ENCODE peak calls at places on chromosomes 7 and 10, in five cellular contexts. One of them, this sample, is unnamed. For H3K4me1, the result is how much of the 10 kb centered on the place peaks cover.

GRCh38 chr10:14571866-14572507 is 202.7 kb downstream of the FAM107B start:
- DNase-seq in Caco-2: no peak
- DNase-seq in ovary: no peak
- DNase-seq in thoracic aorta: peak
- DNase-seq in H1: no peak
- DNase-seq in this sample: no peak

GRCh38 chr7:13920053-13920697 is 69.3 kb downstream of the ETV1 start:
- DNase-seq in Caco-2: peak
- DNase-seq in ovary: no peak
- DNase-seq in thoracic aorta: no peak
- DNase-seq in H1: no peak
- DNase-seq in this sample: peak

GRCh38 chr7:12805957-12806356 is 118.5 kb downstream of the ARL4A start:
- DNase-seq in Caco-2: no peak
- DNase-seq in ovary: no peak
- DNase-seq in thoracic aorta: no peak
- DNase-seq in H1: no peak
- DNase-seq in this sample: no peak

GRCh38 chr7:55550010-55550409 is 22.3 kb downstream of the VOPP1 start:
- DNase-seq in Caco-2: no peak
- DNase-seq in ovary: no peak
- DNase-seq in thoracic aorta: no peak
- DNase-seq in H1: no peak
- DNase-seq in this sample: no peak

GRCh38 chr10:58898854-58899573 is 277.4 kb upstream of the PHYHIPL start:
- DNase-seq in Caco-2: no peak
- DNase-seq in ovary: no peak
- DNase-seq in thoracic aorta: no peak
- DNase-seq in H1: no peak
- DNase-seq in this sample: peak

GRCh38 chr7:48154792-48155413 is 16.4 kb upstream of the ABCA13 start:
- DNase-seq in Caco-2: peak
- DNase-seq in ovary: no peak
- DNase-seq in thoracic aorta: no peak
- DNase-seq in H1: no peak
- DNase-seq in this sample: no peak

GRCh38 chr7:101990811-101991418 is 173.5 kb downstream of the CUX1 start:
- DNase-seq in Caco-2: no peak
- DNase-seq in ovary: no peak
- DNase-seq in thoracic aorta: no peak
- DNase-seq in H1: no peak
- DNase-seq in this sample: no peak

GRCh38 chr10:116880716-116881440 is 31.6 kb downstream of the ENO4 start:
- DNase-seq in Caco-2: no peak
- DNase-seq in ovary: no peak
- DNase-seq in thoracic aorta: no peak
- DNase-seq in H1: no peak
- DNase-seq in this sample: no peak

GRCh38 chr7:19619122-19619521 is 89.7 kb downstream of the POLR1F start:
- DNase-seq in Caco-2: no peak
- DNase-seq in ovary: no peak
- DNase-seq in thoracic aorta: no peak
- DNase-seq in H1: no peak
- DNase-seq in this sample: no peak

GRCh38 chr10:88154596-88155250 is 291.3 kb downstream of the PTEN start:
- DNase-seq in Caco-2: no peak
- DNase-seq in ovary: no peak
- DNase-seq in thoracic aorta: no peak
- DNase-seq in H1: no peak
- DNase-seq in this sample: no peak

GRCh38 chr10:57657164-57657765 is 610.4 kb downstream of the IPMK start:
- DNase-seq in Caco-2: peak
- DNase-seq in ovary: no peak
- DNase-seq in thoracic aorta: no peak
- DNase-seq in H1: peak
- DNase-seq in this sample: no peak

GRCh38 chr7:15707570-15707969 is 21.1 kb upstream of the MEOX2 start:
- DNase-seq in Caco-2: no peak
- DNase-seq in ovary: no peak
- DNase-seq in thoracic aorta: no peak
- DNase-seq in H1: no peak
- DNase-seq in this sample: no peak

GRCh38 chr10:86368987-86369386 is 2.4 kb upstream of the GRID1 start:
- DNase-seq in Caco-2: peak
- DNase-seq in ovary: no peak
- DNase-seq in thoracic aorta: no peak
- DNase-seq in H1: no peak
- DNase-seq in this sample: no peak

GRCh38 chr10:72186633-72187330 is 29.0 kb upstream of the ANAPC16 start:
- DNase-seq in Caco-2: no peak
- DNase-seq in ovary: no peak
- DNase-seq in thoracic aorta: no peak
- DNase-seq in H1: no peak
- DNase-seq in this sample: no peak

GRCh38 chr10:94197241-94197640 is 165.5 kb downstream of the NOC3L start:
- DNase-seq in Caco-2: no peak
- DNase-seq in ovary: no peak
- DNase-seq in thoracic aorta: no peak
- DNase-seq in H1: no peak
- DNase-seq in this sample: no peak

GRCh38 chr7:76225951-76226350 is 24.3 kb downstream of the SRRM3 start:
- DNase-seq in Caco-2: no peak
- DNase-seq in ovary: no peak
- DNase-seq in thoracic aorta: no peak
- DNase-seq in H1: no peak
- DNase-seq in this sample: no peak

GRCh38 chr10:126749030-126749655 is 78.7 kb upstream of the C10orf90 start:
- DNase-seq in Caco-2: peak
- DNase-seq in ovary: peak
- DNase-seq in thoracic aorta: no peak
- DNase-seq in H1: peak
- DNase-seq in this sample: peak

GRCh38 chr10:314871-315270 is 179.6 kb downstream of the ZMYND11 start:
- DNase-seq in Caco-2: no peak
- DNase-seq in ovary: no peak
- DNase-seq in thoracic aorta: no peak
- DNase-seq in H1: no peak
- DNase-seq in this sample: no peak

GRCh38 chr7:36967387-36967786 is 243.1 kb upstream of the AOAH start:
- DNase-seq in Caco-2: peak
- DNase-seq in ovary: peak
- DNase-seq in thoracic aorta: no peak
- DNase-seq in H1: no peak
- DNase-seq in this sample: no peak

GRCh38 chr7:5396999-5397656 is 26.5 kb downstream of the TNRC18 start:
- DNase-seq in Caco-2: no peak
- DNase-seq in ovary: peak
- DNase-seq in thoracic aorta: no peak
- DNase-seq in H1: no peak
- DNase-seq in this sample: peak

GRCh38 chr10:73781879-73782748 is at the start of gene CHCHD1:
- DNase-seq in Caco-2: peak
- DNase-seq in ovary: peak
- DNase-seq in thoracic aorta: peak
- DNase-seq in H1: peak
- DNase-seq in this sample: peak

GRCh38 chr10:88819290-88819689 is 16.8 kb downstream of the LIPM start:
- DNase-seq in Caco-2: no peak
- DNase-seq in ovary: no peak
- DNase-seq in thoracic aorta: no peak
- DNase-seq in H1: no peak
- DNase-seq in this sample: no peak

GRCh38 chr10:88033793-88034192 is 170.4 kb downstream of the PTEN start:
- DNase-seq in Caco-2: no peak
- DNase-seq in ovary: no peak
- DNase-seq in thoracic aorta: no peak
- DNase-seq in H1: peak
- DNase-seq in this sample: no peak

GRCh38 chr10:43781480-43782361 is 133.0 kb upstream of the ZNF32 start:
- DNase-seq in Caco-2: no peak
- DNase-seq in ovary: no peak
- DNase-seq in thoracic aorta: no peak
- DNase-seq in H1: no peak
- DNase-seq in this sample: no peak

GRCh38 chr7:136528329-136528728 is 340.1 kb upstream of the CHRM2 start:
- DNase-seq in Caco-2: no peak
- DNase-seq in ovary: no peak
- DNase-seq in thoracic aorta: no peak
- DNase-seq in H1: no peak
- DNase-seq in this sample: peak

GRCh38 chr7:130844811-130845580 is 111.0 kb upstream of the KLF14 start:
- DNase-seq in Caco-2: no peak
- DNase-seq in ovary: no peak
- DNase-seq in thoracic aorta: no peak
- DNase-seq in H1: no peak
- DNase-seq in this sample: peak

GRCh38 chr7:920351-921070 is 34.0 kb downstream of the ADAP1 start:
- DNase-seq in Caco-2: peak
- DNase-seq in ovary: peak
- DNase-seq in thoracic aorta: no peak
- DNase-seq in H1: peak
- DNase-seq in this sample: no peak

GRCh38 chr7:81604075-81604807 is 165.6 kb downstream of the HGF start:
- DNase-seq in Caco-2: no peak
- DNase-seq in ovary: no peak
- DNase-seq in thoracic aorta: no peak
- DNase-seq in H1: no peak
- DNase-seq in this sample: no peak

GRCh38 chr7:41287559-41288335 is 415.1 kb downstream of the INHBA start:
- DNase-seq in Caco-2: no peak
- DNase-seq in ovary: no peak
- DNase-seq in thoracic aorta: no peak
- DNase-seq in H1: no peak
- DNase-seq in this sample: no peak

GRCh38 chr7:106329971-106330733 is 45.4 kb upstream of the NAMPT start:
- DNase-seq in Caco-2: no peak
- DNase-seq in ovary: no peak
- DNase-seq in thoracic aorta: no peak
- DNase-seq in H1: no peak
- DNase-seq in this sample: no peak

GRCh38 chr10:7482992-7483391 is 72.2 kb upstream of the SFMBT2 start:
- DNase-seq in Caco-2: no peak
- DNase-seq in ovary: no peak
- DNase-seq in thoracic aorta: no peak
- DNase-seq in H1: no peak
- DNase-seq in this sample: no peak
- H3K4me1 ChIP-seq in Caco-2: under half
- H3K4me1 ChIP-seq in ovary: under half
- H3K4me1 ChIP-seq in thoracic aorta: under half
- H3K4me1 ChIP-seq in H1: under half
- H3K4me1 ChIP-seq in this sample: under half

DNA sequence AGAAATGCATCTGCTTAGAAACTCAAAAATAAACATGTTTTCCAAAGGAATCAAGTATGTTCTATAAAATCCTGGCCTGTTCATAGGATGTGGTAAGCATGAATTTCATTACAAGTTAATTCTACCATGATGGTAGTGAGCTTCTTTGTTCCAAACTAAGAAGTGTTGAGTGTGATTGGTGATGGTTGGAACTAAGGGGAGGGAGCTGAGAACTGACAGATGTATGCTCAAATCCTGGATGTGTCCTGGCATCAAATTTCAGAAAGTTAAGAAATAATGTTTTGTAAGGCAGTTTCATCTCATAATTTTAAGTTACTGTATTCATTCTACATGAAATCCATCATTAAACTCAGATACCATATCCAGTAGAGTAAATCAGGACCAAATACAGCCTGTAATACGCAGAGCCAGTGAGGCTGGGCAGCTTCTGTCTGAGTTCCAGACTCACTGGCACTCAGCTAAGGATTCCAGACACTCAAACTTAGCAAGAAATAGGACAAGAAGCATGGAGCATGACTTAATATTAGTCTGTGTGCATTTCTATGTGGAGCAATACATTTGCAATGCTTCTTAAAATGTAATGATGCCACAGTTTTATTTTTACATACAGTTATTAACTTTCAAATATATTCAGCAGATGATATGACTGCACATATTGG is 119.6 kb downstream of the TES start:
- DNase-seq in Caco-2: no peak
- DNase-seq in ovary: no peak
- DNase-seq in thoracic aorta: no peak
- DNase-seq in H1: no peak
- DNase-seq in this sample: no peak
- H3K4me1 ChIP-seq in Caco-2: under half
- H3K4me1 ChIP-seq in ovary: under half
- H3K4me1 ChIP-seq in thoracic aorta: under half
- H3K4me1 ChIP-seq in H1: under half
- H3K4me1 ChIP-seq in this sample: under half

GRCh38 chr7:95611224-95611623 is 14.9 kb upstream of the PDK4 start:
- DNase-seq in Caco-2: no peak
- DNase-seq in ovary: no peak
- DNase-seq in thoracic aorta: no peak
- DNase-seq in H1: no peak
- DNase-seq in this sample: no peak
- H3K4me1 ChIP-seq in Caco-2: under half
- H3K4me1 ChIP-seq in ovary: under half
- H3K4me1 ChIP-seq in thoracic aorta: under half
- H3K4me1 ChIP-seq in H1: under half
- H3K4me1 ChIP-seq in this sample: under half

GRCh38 chr10:49520122-49520775 is 18.7 kb downstream of the ERCC6 start:
- DNase-seq in Caco-2: no peak
- DNase-seq in ovary: no peak
- DNase-seq in thoracic aorta: no peak
- DNase-seq in H1: no peak
- DNase-seq in this sample: no peak

GRCh38 chr10:49521062-49521461 is 17.9 kb downstream of the ERCC6 start:
- DNase-seq in Caco-2: no peak
- DNase-seq in ovary: no peak
- DNase-seq in thoracic aorta: no peak
- DNase-seq in H1: no peak
- DNase-seq in this sample: no peak

GRCh38 chr10:49526624-49527023 is 12.3 kb downstream of the ERCC6 start:
- DNase-seq in Caco-2: no peak
- DNase-seq in ovary: no peak
- DNase-seq in thoracic aorta: no peak
- DNase-seq in H1: no peak
- DNase-seq in this sample: no peak

GRCh38 chr10:49524496-49524895 is 14.4 kb downstream of the ERCC6 start:
- DNase-seq in Caco-2: no peak
- DNase-seq in ovary: no peak
- DNase-seq in thoracic aorta: no peak
- DNase-seq in H1: no peak
- DNase-seq in this sample: no peak

GRCh38 chr10:49523301-49523700 is 15.6 kb downstream of the ERCC6 start:
- DNase-seq in Caco-2: no peak
- DNase-seq in ovary: no peak
- DNase-seq in thoracic aorta: no peak
- DNase-seq in H1: no peak
- DNase-seq in this sample: no peak
- H3K4me1 ChIP-seq in Caco-2: under half
- H3K4me1 ChIP-seq in ovary: under half
- H3K4me1 ChIP-seq in thoracic aorta: under half
- H3K4me1 ChIP-seq in H1: under half
- H3K4me1 ChIP-seq in this sample: under half

GRCh38 chr10:79239275-79239779 is 107.9 kb upstream of the PPIF start:
- DNase-seq in Caco-2: no peak
- DNase-seq in ovary: no peak
- DNase-seq in thoracic aorta: no peak
- DNase-seq in H1: peak
- DNase-seq in this sample: no peak
- H3K4me1 ChIP-seq in Caco-2: under half
- H3K4me1 ChIP-seq in ovary: under half
- H3K4me1 ChIP-seq in thoracic aorta: under half
- H3K4me1 ChIP-seq in H1: under half
- H3K4me1 ChIP-seq in this sample: under half